ENCODE peak calls at places on chromosomes 1 and 21, in four cellular contexts. D, L, W and P are unnamed samples.

GRCh38 chr1:55423376-55423775 is 208.2 kb upstream of the USP24 start:
- DNase-seq in D (no peak), L (no peak), W (no peak), P (no peak)

GRCh38 chr1:45135339-45135738 is 71.1 kb downstream of the ZSWIM5 start:
- DNase-seq in D (no peak), L (no peak), W (no peak), P (no peak)

GRCh38 chr1:171083222-171083621 is 7.5 kb upstream of the FMO3 start:
- DNase-seq in D (no peak), L (no peak), W (no peak), P (no peak)

GRCh38 chr1:212504171-212504803 is 71.6 kb downstream of the NENF start:
- DNase-seq in D (no peak), L (no peak), W (no peak), P (no peak)

GRCh38 chr1:99992760-99993467 is 23.1 kb downstream of the SLC35A3 start:
- DNase-seq in D (no peak), L (no peak), W (no peak), P (no peak)

GRCh38 chr21:34754690-34755647 is 86.2 kb downstream of the CLIC6 start:
- DNase-seq in D (no peak), L (no peak), W (no peak), P (no peak)

GRCh38 chr1:84665703-84666317 is 24.5 kb downstream of the SSX2IP start:
- DNase-seq in D (no peak), L (no peak), W (no peak), P (peak)

GRCh38 chr1:202002447-202002846 is 7.9 kb upstream of the ELF3 start:
- DNase-seq in D (no peak), L (no peak), W (no peak), P (no peak)

GRCh38 chr1:78437393-78437792 is 53.4 kb upstream of the PTGFR start:
- DNase-seq in D (no peak), L (no peak), W (no peak), P (no peak)

GRCh38 chr1:205709059-205709398 is 28.7 kb upstream of the SLC45A3 start:
- DNase-seq in D (no peak), L (no peak), W (no peak), P (no peak)

GRCh38 chr1:200112308-200112707 is 84.8 kb downstream of the NR5A2 start:
- DNase-seq in D (no peak), L (no peak), W (no peak), P (no peak)

GRCh38 chr1:53328490-53329182 is 766 bp upstream of the LRP8 start:
- DNase-seq in D (peak), L (peak), W (peak), P (no peak)

GRCh38 chr1:103160281-103160680 is 52.0 kb upstream of the COL11A1 start:
- DNase-seq in D (no peak), L (no peak), W (no peak), P (no peak)

GRCh38 chr21:33825898-33826297 is 89.7 kb downstream of the ATP5PO start:
- DNase-seq in D (no peak), L (no peak), W (no peak), P (no peak)

DNA sequence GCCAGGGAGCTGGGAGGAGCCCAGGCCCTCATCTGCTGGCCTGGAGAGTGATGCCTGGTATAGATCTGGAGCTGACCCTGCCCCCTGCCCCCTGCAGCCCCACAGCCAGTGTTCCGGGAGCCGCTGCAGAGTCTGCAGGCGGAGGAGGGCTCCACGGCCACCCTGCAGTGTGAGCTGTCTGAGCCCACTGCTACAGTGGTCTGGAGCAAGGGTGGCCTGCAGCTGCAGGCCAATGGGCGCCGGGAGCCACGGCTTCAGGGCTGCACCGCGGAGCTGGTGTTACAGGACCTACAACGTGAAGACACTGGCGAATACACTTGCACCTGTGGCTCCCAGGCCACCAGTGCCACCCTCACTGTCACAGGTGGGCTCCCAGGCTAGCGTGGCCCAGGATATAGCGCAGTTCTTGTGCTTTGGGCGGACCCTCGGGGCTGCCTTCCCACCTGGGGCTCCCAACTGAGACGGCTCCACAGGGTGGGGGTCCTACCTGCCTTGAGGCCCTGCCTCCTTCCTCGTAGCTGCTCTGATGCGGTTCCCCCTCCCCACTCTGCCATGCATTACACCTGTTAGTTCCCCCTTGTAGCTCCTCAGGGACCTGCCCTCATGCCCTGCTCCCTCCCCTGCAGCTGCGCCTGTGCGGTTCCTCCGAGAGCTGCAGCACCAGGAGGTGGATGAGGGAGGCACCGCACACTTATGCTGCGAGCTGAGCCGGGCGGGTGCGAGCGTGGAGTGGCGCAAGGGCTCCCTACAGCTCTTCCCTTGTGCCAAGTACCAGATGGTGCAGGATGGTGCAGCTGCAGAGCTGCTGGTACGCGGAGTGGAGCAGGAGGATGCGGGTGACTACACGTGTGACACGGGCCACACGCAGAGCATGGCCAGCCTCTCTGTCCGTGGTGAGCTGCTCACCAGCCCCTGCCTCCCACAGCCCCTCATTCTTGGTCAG is 98.7 kb downstream of the OBSCN start:
- DNase-seq in D (peak), L (peak), W (peak), P (no peak)
- H3K27ac ChIP-seq in D (no peak), L (no peak), W (no peak), P (no peak)

GRCh38 chr1:117589531-117589930 is 16.3 kb upstream of the TENT5C start:
- DNase-seq in D (no peak), L (no peak), W (no peak), P (no peak)

GRCh38 chr1:117595993-117596720 is 9.7 kb upstream of the TENT5C start:
- DNase-seq in D (no peak), L (no peak), W (no peak), P (no peak)

GRCh38 chr1:117591248-117591647 is 14.6 kb upstream of the TENT5C start:
- DNase-seq in D (no peak), L (no peak), W (no peak), P (no peak)

GRCh38 chr1:117590273-117590925 is 15.4 kb upstream of the TENT5C start:
- DNase-seq in D (peak), L (peak), W (no peak), P (no peak)

GRCh38 chr1:117592155-117592554 is 13.7 kb upstream of the TENT5C start:
- DNase-seq in D (no peak), L (no peak), W (no peak), P (no peak)
- H3K27ac ChIP-seq in D (no peak), L (peak), W (no peak), P (no peak)

DNA sequence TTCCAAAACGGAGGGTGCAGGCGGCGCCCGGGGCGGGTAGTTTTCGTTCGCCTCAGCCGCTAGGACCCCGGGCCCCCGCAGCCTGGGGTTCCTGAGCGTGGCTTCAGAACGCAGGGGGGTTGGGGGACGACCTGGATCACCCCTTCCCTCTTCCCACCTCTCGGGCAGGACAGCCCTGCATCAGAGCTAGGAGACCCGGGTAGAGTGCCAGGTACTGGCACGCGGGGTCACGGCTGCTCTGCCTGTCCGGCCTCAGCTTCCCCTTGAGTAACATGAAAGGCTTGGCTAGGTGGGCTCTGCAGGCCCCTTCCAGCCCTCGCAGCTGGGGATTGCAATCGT is 484 bp downstream of the DFFB start:
- DNase-seq in D (no peak), L (no peak), W (no peak), P (no peak)
- H3K27ac ChIP-seq in D (no peak), L (peak), W (peak), P (peak)

GRCh38 chr1:204438628-204439027 is 27.0 kb upstream of the PPP1R15B start:
- DNase-seq in D (no peak), L (no peak), W (no peak), P (peak)
- H3K27ac ChIP-seq in D (no peak), L (no peak), W (no peak), P (no peak)

GRCh38 chr1:209741889-209742288 is 14.0 kb upstream of the TRAF3IP3 start:
- DNase-seq in D (no peak), L (no peak), W (no peak), P (no peak)
- H3K27ac ChIP-seq in D (no peak), L (no peak), W (peak), P (no peak)

GRCh38 chr1:230195199-230195598 is 128.2 kb downstream of the GALNT2 start:
- DNase-seq in D (no peak), L (no peak), W (no peak), P (no peak)

GRCh38 chr1:230191839-230192238 is 124.8 kb downstream of the GALNT2 start:
- DNase-seq in D (no peak), L (no peak), W (no peak), P (no peak)

GRCh38 chr1:230196077-230196476 is 129.0 kb downstream of the GALNT2 start:
- DNase-seq in D (no peak), L (no peak), W (no peak), P (no peak)

GRCh38 chr1:230197644-230198567 is 130.9 kb downstream of the GALNT2 start:
- DNase-seq in D (no peak), L (no peak), W (no peak), P (no peak)

GRCh38 chr1:230194525-230194924 is 127.5 kb downstream of the GALNT2 start:
- DNase-seq in D (no peak), L (no peak), W (no peak), P (no peak)
- H3K27ac ChIP-seq in D (no peak), L (no peak), W (no peak), P (no peak)

GRCh38 chr1:116453906-116454305 is 80.9 kb downstream of the ATP1A1 start:
- DNase-seq in D (peak), L (no peak), W (no peak), P (no peak)
- H3K27ac ChIP-seq in D (no peak), L (no peak), W (no peak), P (no peak)

DNA sequence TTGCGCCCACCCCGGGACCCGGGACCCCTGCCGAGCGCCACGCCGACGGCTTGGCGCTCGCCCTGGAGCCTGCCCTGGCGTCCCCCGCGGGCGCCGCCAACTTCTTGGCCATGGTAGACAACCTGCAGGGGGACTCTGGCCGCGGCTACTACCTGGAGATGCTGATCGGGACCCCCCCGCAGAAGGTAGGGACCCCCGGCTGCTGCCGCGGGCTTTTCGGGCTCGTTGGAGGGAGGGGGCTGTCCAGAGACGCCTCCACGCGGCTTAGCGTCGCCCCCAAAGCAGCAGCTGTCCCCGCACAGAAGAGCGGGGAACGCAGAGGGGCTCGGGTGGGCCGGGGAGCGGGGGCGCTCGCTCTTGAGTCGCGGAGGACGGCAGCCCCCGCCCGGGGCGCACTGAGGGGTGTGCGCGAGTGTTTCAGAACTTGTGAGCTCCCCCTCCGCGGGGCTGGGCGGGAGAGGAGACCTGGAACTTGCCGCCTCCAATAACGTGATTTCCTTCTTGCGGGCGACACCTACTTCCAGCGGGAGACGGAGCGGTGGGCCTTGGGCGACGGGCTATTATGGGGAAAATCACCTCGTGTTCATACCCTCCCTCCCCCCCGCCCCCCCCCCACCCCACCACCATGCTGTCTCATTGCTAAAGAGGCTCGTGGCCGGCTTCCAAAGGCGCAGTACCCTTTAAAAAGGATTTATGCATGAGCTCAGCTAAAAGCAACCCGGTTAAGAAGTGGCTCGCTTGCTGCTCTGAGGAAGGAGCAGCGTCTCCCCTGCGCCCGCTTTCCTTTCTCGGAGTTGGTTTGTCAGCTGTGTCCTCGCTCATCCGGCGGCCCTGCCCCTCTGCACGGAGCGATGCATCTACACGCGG is 664 bp downstream of the BACE2 start:
- DNase-seq in D (peak), L (peak), W (peak), P (peak)
- H3K27ac ChIP-seq in D (no peak), L (peak), W (peak), P (peak)